ENCODE peak calls at places on chromosome 7, in six cellular contexts. J, L, Z, D, T and A are unnamed samples.

GRCh38 chr7:9017251-9017650 is 583.8 kb downstream of the NXPH1 start:
- DNase-seq in J (no peak), L (no peak), Z (no peak), D (no peak), T (no peak), A (no peak)

GRCh38 chr7:130490287-130490686 is 1.6 kb upstream of the MEST start:
- DNase-seq in J (peak; percentile 30), L (no peak), Z (peak; percentile 47), D (peak; percentile 64), T (no peak), A (peak; percentile 79)

GRCh38 chr7:11379641-11380040 is 406.0 kb downstream of the PHF14 start:
- DNase-seq in J (no peak), L (no peak), Z (no peak), D (peak; percentile 8), T (no peak), A (no peak)

GRCh38 chr7:17916786-17917185 is 23.5 kb downstream of the SNX13 start:
- DNase-seq in J (no peak), L (no peak), Z (no peak), D (no peak), T (no peak), A (no peak)

GRCh38 chr7:24024689-24025088 is 259.3 kb upstream of the NPY start:
- DNase-seq in J (peak; percentile 73), L (no peak), Z (no peak), D (no peak), T (no peak), A (no peak)

GRCh38 chr7:138549082-138549481 is 89.0 kb downstream of the TRIM24 start:
- DNase-seq in J (peak; percentile 27), L (no peak), Z (no peak), D (no peak), T (no peak), A (no peak)

GRCh38 chr7:1956611-1957470 is 275.9 kb downstream of the MAD1L1 start:
- DNase-seq in J (no peak), L (no peak), Z (no peak), D (no peak), T (no peak), A (no peak)

GRCh38 chr7:5302577-5302976 is 19.8 kb downstream of the SLC29A4 start:
- DNase-seq in J (no peak), L (no peak), Z (no peak), D (no peak), T (no peak), A (no peak)

GRCh38 chr7:66697451-66698438 is 42.8 kb upstream of the RABGEF1 start:
- DNase-seq in J (peak; percentile 14), L (peak; percentile 65), Z (no peak), D (no peak), T (no peak), A (no peak)

GRCh38 chr7:2521952-2522591 is 2.5 kb downstream of the LFNG start:
- DNase-seq in J (peak; percentile 52), L (no peak), Z (no peak), D (no peak), T (peak; percentile 53), A (no peak)

GRCh38 chr7:33107136-33108066 is 1.8 kb downstream of the RP9 start:
- DNase-seq in J (peak; percentile 60), L (peak; percentile 67), Z (peak; percentile 77), D (peak; percentile 84), T (no peak), A (peak; percentile 38)

GRCh38 chr7:2862831-2863361 is 18.8 kb upstream of the GNA12 start:
- DNase-seq in J (peak; percentile 91), L (peak; percentile 75), Z (no peak), D (peak; percentile 90), T (no peak), A (no peak)

GRCh38 chr7:104156842-104157277 is 51.0 kb downstream of the ORC5 start:
- DNase-seq in J (peak; percentile 38), L (peak; percentile 57), Z (no peak), D (peak; percentile 48), T (no peak), A (no peak)

GRCh38 chr7:47707596-47707995 is 125.7 kb upstream of the TNS3 start:
- DNase-seq in J (no peak), L (no peak), Z (no peak), D (no peak), T (no peak), A (no peak)

GRCh38 chr7:47710201-47710935 is 128.5 kb upstream of the TNS3 start:
- DNase-seq in J (no peak), L (peak; percentile 45), Z (no peak), D (no peak), T (no peak), A (no peak)

GRCh38 chr7:47709451-47709850 is 127.5 kb upstream of the TNS3 start:
- DNase-seq in J (no peak), L (no peak), Z (no peak), D (no peak), T (no peak), A (no peak)

GRCh38 chr7:47711776-47712175 is 129.9 kb upstream of the TNS3 start:
- DNase-seq in J (no peak), L (no peak), Z (no peak), D (no peak), T (no peak), A (no peak)

DNA sequence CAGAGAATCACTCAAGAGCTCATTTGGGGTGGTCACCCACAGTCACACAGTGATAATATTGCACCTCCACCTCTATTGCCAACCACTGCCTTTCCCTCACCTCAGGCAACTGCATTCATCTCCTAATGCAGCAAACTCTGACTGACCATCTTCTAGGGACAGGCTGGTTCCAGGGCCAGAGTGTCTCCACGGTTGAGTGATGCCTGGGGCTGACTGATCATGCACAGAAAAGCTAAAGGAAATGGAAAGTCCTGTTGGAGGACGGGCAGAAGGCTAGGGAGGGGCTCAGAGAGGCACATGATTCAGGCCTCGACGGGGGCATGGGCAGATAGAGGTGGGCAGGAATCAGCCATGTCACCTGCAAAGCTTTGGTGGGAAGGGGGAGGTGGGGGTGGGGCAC is 127.1 kb upstream of the TNS3 start:
- DNase-seq in J (no peak), L (no peak), Z (no peak), D (no peak), T (no peak), A (no peak)
- H3K27ac ChIP-seq in J (no peak overlapping the region), L (no peak overlapping the region), Z (no peak overlapping the region), D (no peak overlapping the region), T (no peak overlapping the region), A (no peak overlapping the region)

DNA sequence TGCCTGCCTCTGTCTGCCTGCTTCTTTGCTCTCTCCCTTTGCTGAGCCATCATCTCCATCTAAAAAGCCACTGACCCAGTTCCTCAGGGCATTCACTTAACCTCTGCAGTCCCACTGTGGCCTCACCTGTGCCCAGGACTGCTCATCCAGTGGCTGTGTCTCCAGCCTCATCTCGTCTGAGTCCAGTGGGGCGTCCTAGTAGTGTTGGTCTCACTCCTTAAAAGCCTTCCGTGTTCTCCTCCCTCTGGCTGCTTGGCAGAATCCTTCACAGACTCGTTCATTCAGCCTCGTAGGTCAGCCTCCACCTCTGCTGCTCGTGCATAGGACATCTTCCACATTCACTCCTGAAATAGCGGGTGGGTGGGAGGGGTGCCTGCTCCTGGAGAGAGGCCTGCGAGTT is 7.3 kb downstream of the RARRES2 start:
- DNase-seq in J (no peak), L (no peak), Z (no peak), D (no peak), T (no peak), A (no peak)
- H4K8ac ChIP-seq in J (no peak overlapping the region), L (no peak overlapping the region), Z (no peak overlapping the region), D (no peak overlapping the region), T (no peak overlapping the region), A (no peak overlapping the region)

GRCh38 chr7:76303057-76303828 is 770 bp downstream of the HSPB1 start:
- DNase-seq in J (peak; percentile 91), L (peak; percentile 92), Z (peak; percentile 96), D (peak; percentile 99), T (peak; percentile 67), A (peak; percentile 88)
- H3K27ac ChIP-seq in J (peak overlapping the region; percentile 38), L (peak overlapping the region; percentile 93), Z (no peak overlapping the region), D (peak overlapping the region; percentile 82), T (peak overlapping the region; percentile 83), A (no peak overlapping the region)

DNA sequence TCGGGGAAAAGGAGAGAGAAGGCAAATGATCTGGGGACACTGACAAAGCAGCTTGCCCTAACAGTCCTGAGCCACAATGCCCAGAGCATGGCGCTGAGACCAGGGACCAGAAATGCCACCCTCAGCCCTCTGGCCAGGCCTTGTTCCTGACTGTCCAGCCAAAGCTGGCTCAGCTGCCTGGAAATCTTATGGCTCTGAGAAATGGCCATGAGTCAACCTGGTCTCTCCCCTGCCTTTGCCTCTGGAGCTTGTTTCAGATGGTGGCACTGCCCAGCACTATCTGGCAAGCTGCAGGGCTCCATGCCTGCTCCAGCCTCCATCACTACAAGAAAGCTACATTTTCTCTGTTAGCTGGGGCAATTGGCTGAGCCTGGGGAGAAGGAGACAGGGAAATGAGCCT is 90.5 kb upstream of the PLXNA4 start:
- DNase-seq in J (peak; percentile 5), L (no peak), Z (no peak), D (no peak), T (no peak), A (no peak)
- H4K8ac ChIP-seq in J (peak overlapping the region; percentile 81), L (no peak overlapping the region), Z (no peak overlapping the region), D (no peak overlapping the region), T (no peak overlapping the region), A (no peak overlapping the region)